ENCODE peak calls at places on chromosomes 7 and 10, in nine cellular contexts. One of them, this sample, is unnamed.

GRCh38 chr10:121999301-121999700 is 10.3 kb downstream of the TACC2 start:
- DNase-seq in NCI-H2171 treated with DMSO at 0.1 percent for 48 hours: no peak
- DNase-seq in tibial nerve: no peak
- DNase-seq in amniotic stem cell: no peak
- DNase-seq in activated CD4-positive, alpha-beta T cell treated with anti-CD3 and anti-CD28 coated beads, Interleukin-2, amount 50 U/mL, for 4 hours: no peak
- DNase-seq in kidney epithelial cell: no peak
- DNase-seq in GM23338: no peak
- DNase-seq in cardiac septum: no peak
- DNase-seq in pulmonary artery endothelial cell: no peak
- DNase-seq in this sample: no peak

GRCh38 chr10:17661510-17661909 is 17.6 kb downstream of the STAM start:
- DNase-seq in NCI-H2171 treated with DMSO at 0.1 percent for 48 hours: no peak
- DNase-seq in tibial nerve: no peak
- DNase-seq in amniotic stem cell: no peak
- DNase-seq in activated CD4-positive, alpha-beta T cell treated with anti-CD3 and anti-CD28 coated beads, Interleukin-2, amount 50 U/mL, for 4 hours: no peak
- DNase-seq in kidney epithelial cell: no peak
- DNase-seq in GM23338: no peak
- DNase-seq in cardiac septum: no peak
- DNase-seq in pulmonary artery endothelial cell: no peak
- DNase-seq in this sample: no peak

GRCh38 chr10:15169555-15170407 is 1.3 kb upstream of the NMT2 start:
- DNase-seq in NCI-H2171 treated with DMSO at 0.1 percent for 48 hours: peak; percentile 34
- DNase-seq in tibial nerve: no peak
- DNase-seq in amniotic stem cell: no peak
- DNase-seq in activated CD4-positive, alpha-beta T cell treated with anti-CD3 and anti-CD28 coated beads, Interleukin-2, amount 50 U/mL, for 4 hours: peak; percentile 26
- DNase-seq in kidney epithelial cell: no peak
- DNase-seq in GM23338: no peak
- DNase-seq in cardiac septum: no peak
- DNase-seq in pulmonary artery endothelial cell: no peak
- DNase-seq in this sample: no peak

GRCh38 chr7:119964640-119965542 is 308.1 kb upstream of the KCND2 start:
- DNase-seq in NCI-H2171 treated with DMSO at 0.1 percent for 48 hours: no peak
- DNase-seq in tibial nerve: no peak
- DNase-seq in amniotic stem cell: no peak
- DNase-seq in activated CD4-positive, alpha-beta T cell treated with anti-CD3 and anti-CD28 coated beads, Interleukin-2, amount 50 U/mL, for 4 hours: no peak
- DNase-seq in kidney epithelial cell: no peak
- DNase-seq in GM23338: no peak
- DNase-seq in cardiac septum: no peak
- DNase-seq in pulmonary artery endothelial cell: no peak
- DNase-seq in this sample: no peak

GRCh38 chr10:114315566-114316420 is 76.7 kb downstream of the VWA2 start:
- DNase-seq in NCI-H2171 treated with DMSO at 0.1 percent for 48 hours: no peak
- DNase-seq in tibial nerve: no peak
- DNase-seq in amniotic stem cell: no peak
- DNase-seq in activated CD4-positive, alpha-beta T cell treated with anti-CD3 and anti-CD28 coated beads, Interleukin-2, amount 50 U/mL, for 4 hours: no peak
- DNase-seq in kidney epithelial cell: no peak
- DNase-seq in GM23338: no peak
- DNase-seq in cardiac septum: peak; percentile 74
- DNase-seq in pulmonary artery endothelial cell: no peak
- DNase-seq in this sample: peak; percentile 66

GRCh38 chr10:35661236-35661635 is 19.1 kb upstream of the FZD8 start:
- DNase-seq in NCI-H2171 treated with DMSO at 0.1 percent for 48 hours: no peak
- DNase-seq in tibial nerve: no peak
- DNase-seq in amniotic stem cell: no peak
- DNase-seq in activated CD4-positive, alpha-beta T cell treated with anti-CD3 and anti-CD28 coated beads, Interleukin-2, amount 50 U/mL, for 4 hours: no peak
- DNase-seq in kidney epithelial cell: no peak
- DNase-seq in GM23338: no peak
- DNase-seq in cardiac septum: no peak
- DNase-seq in pulmonary artery endothelial cell: no peak
- DNase-seq in this sample: no peak

GRCh38 chr10:95125582-95125981 is 56.3 kb upstream of the CYP2C8 start:
- DNase-seq in NCI-H2171 treated with DMSO at 0.1 percent for 48 hours: no peak
- DNase-seq in tibial nerve: no peak
- DNase-seq in amniotic stem cell: no peak
- DNase-seq in activated CD4-positive, alpha-beta T cell treated with anti-CD3 and anti-CD28 coated beads, Interleukin-2, amount 50 U/mL, for 4 hours: no peak
- DNase-seq in kidney epithelial cell: no peak
- DNase-seq in GM23338: no peak
- DNase-seq in cardiac septum: no peak
- DNase-seq in pulmonary artery endothelial cell: no peak
- DNase-seq in this sample: no peak

GRCh38 chr7:88269606-88270005 is 37.1 kb downstream of the STEAP4 start:
- DNase-seq in NCI-H2171 treated with DMSO at 0.1 percent for 48 hours: no peak
- DNase-seq in tibial nerve: no peak
- DNase-seq in amniotic stem cell: no peak
- DNase-seq in activated CD4-positive, alpha-beta T cell treated with anti-CD3 and anti-CD28 coated beads, Interleukin-2, amount 50 U/mL, for 4 hours: no peak
- DNase-seq in kidney epithelial cell: no peak
- DNase-seq in GM23338: no peak
- DNase-seq in cardiac septum: no peak
- DNase-seq in pulmonary artery endothelial cell: no peak
- DNase-seq in this sample: no peak

GRCh38 chr10:49349390-49349789 is 46.5 kb downstream of the DRGX start:
- DNase-seq in NCI-H2171 treated with DMSO at 0.1 percent for 48 hours: no peak
- DNase-seq in tibial nerve: no peak
- DNase-seq in amniotic stem cell: no peak
- DNase-seq in activated CD4-positive, alpha-beta T cell treated with anti-CD3 and anti-CD28 coated beads, Interleukin-2, amount 50 U/mL, for 4 hours: no peak
- DNase-seq in kidney epithelial cell: no peak
- DNase-seq in GM23338: no peak
- DNase-seq in cardiac septum: no peak
- DNase-seq in pulmonary artery endothelial cell: no peak
- DNase-seq in this sample: no peak

GRCh38 chr7:29370531-29371314 is 176.1 kb downstream of the CHN2 start:
- DNase-seq in NCI-H2171 treated with DMSO at 0.1 percent for 48 hours: no peak
- DNase-seq in tibial nerve: no peak
- DNase-seq in amniotic stem cell: no peak
- DNase-seq in activated CD4-positive, alpha-beta T cell treated with anti-CD3 and anti-CD28 coated beads, Interleukin-2, amount 50 U/mL, for 4 hours: no peak
- DNase-seq in kidney epithelial cell: peak; percentile 29
- DNase-seq in GM23338: no peak
- DNase-seq in cardiac septum: no peak
- DNase-seq in pulmonary artery endothelial cell: no peak
- DNase-seq in this sample: no peak

GRCh38 chr7:1758417-1758858 is 88.4 kb downstream of the ELFN1 start:
- DNase-seq in NCI-H2171 treated with DMSO at 0.1 percent for 48 hours: peak; percentile 43
- DNase-seq in tibial nerve: no peak
- DNase-seq in amniotic stem cell: no peak
- DNase-seq in activated CD4-positive, alpha-beta T cell treated with anti-CD3 and anti-CD28 coated beads, Interleukin-2, amount 50 U/mL, for 4 hours: peak; percentile 23
- DNase-seq in kidney epithelial cell: no peak
- DNase-seq in GM23338: peak; percentile 59
- DNase-seq in cardiac septum: peak; percentile 80
- DNase-seq in pulmonary artery endothelial cell: no peak
- DNase-seq in this sample: peak; percentile 56

GRCh38 chr10:48333856-48334255 is 27.4 kb downstream of the MAPK8 start:
- DNase-seq in NCI-H2171 treated with DMSO at 0.1 percent for 48 hours: no peak
- DNase-seq in tibial nerve: no peak
- DNase-seq in amniotic stem cell: no peak
- DNase-seq in activated CD4-positive, alpha-beta T cell treated with anti-CD3 and anti-CD28 coated beads, Interleukin-2, amount 50 U/mL, for 4 hours: no peak
- DNase-seq in kidney epithelial cell: no peak
- DNase-seq in GM23338: no peak
- DNase-seq in cardiac septum: no peak
- DNase-seq in pulmonary artery endothelial cell: no peak
- DNase-seq in this sample: peak; percentile 70

GRCh38 chr7:100516135-100516812 is 22.7 kb upstream of the AGFG2 start:
- DNase-seq in NCI-H2171 treated with DMSO at 0.1 percent for 48 hours: no peak
- DNase-seq in tibial nerve: peak; percentile 60
- DNase-seq in amniotic stem cell: no peak
- DNase-seq in activated CD4-positive, alpha-beta T cell treated with anti-CD3 and anti-CD28 coated beads, Interleukin-2, amount 50 U/mL, for 4 hours: peak; percentile 4
- DNase-seq in kidney epithelial cell: peak; percentile 31
- DNase-seq in GM23338: peak; percentile 25
- DNase-seq in cardiac septum: no peak
- DNase-seq in pulmonary artery endothelial cell: no peak
- DNase-seq in this sample: no peak

GRCh38 chr10:70435241-70436085 is 6.0 kb downstream of the NODAL start:
- DNase-seq in NCI-H2171 treated with DMSO at 0.1 percent for 48 hours: no peak
- DNase-seq in tibial nerve: no peak
- DNase-seq in amniotic stem cell: no peak
- DNase-seq in activated CD4-positive, alpha-beta T cell treated with anti-CD3 and anti-CD28 coated beads, Interleukin-2, amount 50 U/mL, for 4 hours: no peak
- DNase-seq in kidney epithelial cell: no peak
- DNase-seq in GM23338: no peak
- DNase-seq in cardiac septum: no peak
- DNase-seq in pulmonary artery endothelial cell: no peak
- DNase-seq in this sample: no peak

GRCh38 chr10:101246639-101247038 is 17.4 kb upstream of the LBX1 start:
- DNase-seq in NCI-H2171 treated with DMSO at 0.1 percent for 48 hours: no peak
- DNase-seq in tibial nerve: no peak
- DNase-seq in amniotic stem cell: no peak
- DNase-seq in activated CD4-positive, alpha-beta T cell treated with anti-CD3 and anti-CD28 coated beads, Interleukin-2, amount 50 U/mL, for 4 hours: no peak
- DNase-seq in kidney epithelial cell: no peak
- DNase-seq in GM23338: no peak
- DNase-seq in cardiac septum: no peak
- DNase-seq in pulmonary artery endothelial cell: no peak
- DNase-seq in this sample: no peak

GRCh38 chr7:24366901-24367300 is 82.9 kb downstream of the NPY start:
- DNase-seq in NCI-H2171 treated with DMSO at 0.1 percent for 48 hours: peak; percentile 98
- DNase-seq in tibial nerve: no peak
- DNase-seq in amniotic stem cell: no peak
- DNase-seq in activated CD4-positive, alpha-beta T cell treated with anti-CD3 and anti-CD28 coated beads, Interleukin-2, amount 50 U/mL, for 4 hours: no peak
- DNase-seq in kidney epithelial cell: no peak
- DNase-seq in GM23338: no peak
- DNase-seq in cardiac septum: no peak
- DNase-seq in pulmonary artery endothelial cell: no peak
- DNase-seq in this sample: no peak

GRCh38 chr7:36547361-36547760 is 157.7 kb downstream of the ANLN start:
- DNase-seq in NCI-H2171 treated with DMSO at 0.1 percent for 48 hours: no peak
- DNase-seq in tibial nerve: no peak
- DNase-seq in amniotic stem cell: no peak
- DNase-seq in activated CD4-positive, alpha-beta T cell treated with anti-CD3 and anti-CD28 coated beads, Interleukin-2, amount 50 U/mL, for 4 hours: no peak
- DNase-seq in kidney epithelial cell: no peak
- DNase-seq in GM23338: no peak
- DNase-seq in cardiac septum: no peak
- DNase-seq in pulmonary artery endothelial cell: no peak
- DNase-seq in this sample: no peak

GRCh38 chr7:131533151-131533559 is 23.3 kb downstream of the PODXL start:
- DNase-seq in NCI-H2171 treated with DMSO at 0.1 percent for 48 hours: no peak
- DNase-seq in tibial nerve: no peak
- DNase-seq in amniotic stem cell: no peak
- DNase-seq in activated CD4-positive, alpha-beta T cell treated with anti-CD3 and anti-CD28 coated beads, Interleukin-2, amount 50 U/mL, for 4 hours: no peak
- DNase-seq in kidney epithelial cell: no peak
- DNase-seq in GM23338: no peak
- DNase-seq in cardiac septum: peak; percentile 74
- DNase-seq in pulmonary artery endothelial cell: no peak
- DNase-seq in this sample: no peak

GRCh38 chr10:34507217-34507616 is 307.9 kb downstream of the PARD3 start:
- DNase-seq in NCI-H2171 treated with DMSO at 0.1 percent for 48 hours: peak; percentile 21
- DNase-seq in tibial nerve: no peak
- DNase-seq in amniotic stem cell: no peak
- DNase-seq in activated CD4-positive, alpha-beta T cell treated with anti-CD3 and anti-CD28 coated beads, Interleukin-2, amount 50 U/mL, for 4 hours: no peak
- DNase-seq in kidney epithelial cell: no peak
- DNase-seq in GM23338: peak; percentile 48
- DNase-seq in cardiac septum: no peak
- DNase-seq in pulmonary artery endothelial cell: no peak
- DNase-seq in this sample: no peak

GRCh38 chr10:14658331-14659122 is 116.2 kb downstream of the FAM107B start:
- DNase-seq in NCI-H2171 treated with DMSO at 0.1 percent for 48 hours: no peak
- DNase-seq in tibial nerve: no peak
- DNase-seq in amniotic stem cell: peak; percentile 65
- DNase-seq in activated CD4-positive, alpha-beta T cell treated with anti-CD3 and anti-CD28 coated beads, Interleukin-2, amount 50 U/mL, for 4 hours: no peak
- DNase-seq in kidney epithelial cell: peak; percentile 73
- DNase-seq in GM23338: no peak
- DNase-seq in cardiac septum: no peak
- DNase-seq in pulmonary artery endothelial cell: no peak
- DNase-seq in this sample: no peak

This sample was measured in aorta.